ENCODE peak calls at places on chromosomes 16 and 17, in six cellular contexts. A is PC-3, K is T-helper 9 cell, V is nucleus accumbens, O is astrocyte of the spinal cord, N is stromal cell of bone marrow. Q is an unnamed sample.

GRCh38 chr16:1474471-1474795 is 395 bp downstream of the CLCN7 start:
- DNase-seq in A (no peak), K (no peak), V (no peak), O (no peak), N (no peak), Q (no peak)

GRCh38 chr17:35978346-35978745 is 3.0 kb downstream of the CCL16 start:
- DNase-seq in A (no peak), K (no peak), V (no peak), O (no peak), N (no peak), Q (no peak)

GRCh38 chr17:63113167-63113566 is 147.1 kb downstream of the TANC2 start:
- DNase-seq in A (peak; percentile 55), K (no peak), V (no peak), O (no peak), N (no peak), Q (no peak)

GRCh38 chr16:79484237-79484636 is 116.3 kb downstream of the MAF start:
- DNase-seq in A (no peak), K (no peak), V (no peak), O (no peak), N (no peak), Q (no peak)

GRCh38 chr16:64152010-64152767 is 969.7 kb downstream of the CDH11 start:
- DNase-seq in A (no peak), K (no peak), V (no peak), O (no peak), N (peak; percentile 37), Q (no peak)

GRCh38 chr16:48959747-48960146 is 321.9 kb downstream of the CBLN1 start:
- DNase-seq in A (no peak), K (no peak), V (no peak), O (no peak), N (no peak), Q (no peak)

GRCh38 chr16:78183886-78184553 is 84.6 kb downstream of the WWOX start:
- DNase-seq in A (no peak), K (no peak), V (peak; percentile 15), O (peak; percentile 29), N (no peak), Q (no peak)

GRCh38 chr16:79618712-79619050 is 18.1 kb upstream of the MAF start:
- DNase-seq in A (no peak), K (no peak), V (no peak), O (no peak), N (no peak), Q (no peak)

GRCh38 chr17:33038740-33039139 is 47.1 kb downstream of the SPACA3 start:
- DNase-seq in A (peak; percentile 18), K (no peak), V (no peak), O (no peak), N (no peak), Q (no peak)

GRCh38 chr16:84302111-84302954 is 7.7 kb downstream of the WFDC1 start:
- DNase-seq in A (no peak), K (no peak), V (no peak), O (no peak), N (no peak), Q (no peak)

GRCh38 chr17:16286947-16287562 is 66.2 kb downstream of the CENPV start:
- DNase-seq in A (no peak), K (no peak), V (no peak), O (no peak), N (peak; percentile 18), Q (no peak)

GRCh38 chr17:64126918-64127317 is 3.0 kb downstream of the ERN1 start:
- DNase-seq in A (peak; percentile 46), K (no peak), V (no peak), O (no peak), N (no peak), Q (no peak)

GRCh38 chr16:88700636-88701482 is 5.3 kb downstream of the RNF166 start:
- DNase-seq in A (peak; percentile 72), K (peak; percentile 95), V (peak; percentile 35), O (peak; percentile 91), N (peak; percentile 74), Q (peak; percentile 95)

GRCh38 chr17:67238976-67239375 is 6.0 kb downstream of the HELZ start:
- DNase-seq in A (no peak), K (no peak), V (no peak), O (no peak), N (no peak), Q (no peak)

GRCh38 chr16:49492090-49492801 is 118.6 kb downstream of the C16orf78 start:
- DNase-seq in A (peak; percentile 6), K (peak; percentile 17), V (peak; percentile 19), O (peak; percentile 4), N (no peak), Q (peak; percentile 88)

GRCh38 chr17:48444531-48445247 is 14.7 kb upstream of the SKAP1 start:
- DNase-seq in A (no peak), K (no peak), V (no peak), O (no peak), N (no peak), Q (no peak)

GRCh38 chr16:89319883-89320716 is 102.6 kb downstream of the ZNF778 start:
- DNase-seq in A (peak; percentile 89), K (no peak), V (no peak), O (peak; percentile 89), N (peak; percentile 72), Q (no peak)

GRCh38 chr17:33647976-33648375 is 354.9 kb upstream of the ASIC2 start:
- DNase-seq in A (no peak), K (no peak), V (peak; percentile 1), O (no peak), N (peak; percentile 1), Q (no peak)

GRCh38 chr17:57257911-57258885 is 1.9 kb downstream of the MSI2 start:
- DNase-seq in A (peak; percentile 20), K (no peak), V (no peak), O (peak; percentile 23), N (no peak), Q (no peak)

GRCh38 chr16:78659216-78659615 is 559.8 kb downstream of the WWOX start:
- DNase-seq in A (no peak), K (no peak), V (no peak), O (no peak), N (no peak), Q (no peak)

GRCh38 chr17:68288804-68289203 is 2.1 kb downstream of the SLC16A6 start:
- DNase-seq in A (no peak), K (no peak), V (no peak), O (no peak), N (no peak), Q (no peak)

GRCh38 chr16:1613240-1613639 is 1.1 kb downstream of the CRAMP1 start:
- DNase-seq in A (peak; percentile 6), K (no peak), V (no peak), O (no peak), N (no peak), Q (no peak)

GRCh38 chr16:79707867-79708266 is 107.3 kb upstream of the MAF start:
- DNase-seq in A (no peak), K (no peak), V (no peak), O (no peak), N (peak; percentile 69), Q (no peak)

GRCh38 chr17:14833201-14833773 is 431.8 kb downstream of the PMP22 start:
- DNase-seq in A (no peak), K (no peak), V (no peak), O (peak; percentile 56), N (peak; percentile 28), Q (no peak)

GRCh38 chr17:48611681-48612455 is 1.1 kb upstream of the HOXB7 start:
- DNase-seq in A (no peak), K (no peak), V (no peak), O (peak; percentile 61), N (no peak), Q (no peak)

GRCh38 chr17:36608794-36609497 is 7.6 kb downstream of the MRM1 start:
- DNase-seq in A (peak; percentile 17), K (no peak), V (peak; percentile 17), O (peak; percentile 65), N (peak; percentile 51), Q (no peak)

GRCh38 chr16:89123001-89123830 is 29.6 kb downstream of the ACSF3 start:
- DNase-seq in A (no peak), K (no peak), V (no peak), O (no peak), N (no peak), Q (no peak)

GRCh38 chr17:67018429-67019125 is 25.8 kb upstream of the CACNG1 start:
- DNase-seq in A (no peak), K (no peak), V (no peak), O (no peak), N (no peak), Q (no peak)

GRCh38 chr17:49908782-49909714 is 59.9 kb upstream of the DLX4 start:
- DNase-seq in A (no peak), K (no peak), V (no peak), O (no peak), N (no peak), Q (no peak)

Q was measured in GM12891.